ENCODE peak calls at places on chromosomes 5 and 9, in ten cellular contexts. V is fibroblast of lung, E is lower leg skin, M is hepatic stellate cell, P is iris pigment epithelial cell, N is DMS53, K is AG08396, T is ACHN, R is lung microvascular endothelial cell, C is NCI-H2081. S is an unnamed sample.

GRCh38 chr5:108749130-108749861 is 1.6 kb downstream of the FER start:
- DNase-seq in V (no peak), E (peak; percentile 69), M (peak; percentile 66), P (peak; percentile 19), N (peak; percentile 51), K (peak; percentile 74), T (peak; percentile 44), R (peak; percentile 11), C (no peak), S (peak; percentile 67)

GRCh38 chr5:177025139-177025538 is 2.6 kb downstream of the ZNF346 start:
- DNase-seq in V (peak; percentile 36), E (no peak), M (no peak), P (peak; percentile 69), N (no peak), K (no peak), T (no peak), R (no peak), C (no peak), S (no peak)

GRCh38 chr5:96691503-96692303 is 29.5 kb downstream of the CAST start:
- DNase-seq in V (peak; percentile 45), E (no peak), M (no peak), P (peak; percentile 71), N (no peak), K (no peak), T (no peak), R (no peak), C (no peak), S (no peak)

GRCh38 chr5:176450077-176450476 is 1.9 kb downstream of the FAF2 start:
- DNase-seq in V (no peak), E (no peak), M (no peak), P (no peak), N (no peak), K (no peak), T (no peak), R (no peak), C (no peak), S (no peak)

GRCh38 chr5:171355302-171355724 is 32.3 kb upstream of the NPM1 start:
- DNase-seq in V (no peak), E (no peak), M (no peak), P (no peak), N (no peak), K (no peak), T (no peak), R (no peak), C (no peak), S (no peak)

GRCh38 chr5:68240771-68241170 is 25.2 kb downstream of the PIK3R1 start:
- DNase-seq in V (no peak), E (no peak), M (no peak), P (no peak), N (no peak), K (no peak), T (no peak), R (no peak), C (no peak), S (no peak)

GRCh38 chr9:61666849-61667371 is 477.1 kb downstream of the SPATA31A7 start:
- DNase-seq in V (no peak), E (no peak), M (no peak), P (no peak), N (no peak), K (no peak), T (no peak), R (no peak), C (no peak), S (no peak)

GRCh38 chr5:141528401-141528984 is 39.6 kb downstream of the PCDHGC5 start:
- DNase-seq in V (peak; percentile 67), E (peak; percentile 40), M (no peak), P (peak; percentile 30), N (no peak), K (no peak), T (no peak), R (peak; percentile 20), C (no peak), S (no peak)

GRCh38 chr9:113519401-113520108 is 56.0 kb downstream of the RGS3 start:
- DNase-seq in V (peak; percentile 83), E (no peak), M (no peak), P (no peak), N (no peak), K (no peak), T (peak; percentile 86), R (no peak), C (no peak), S (no peak)

GRCh38 chr5:141001466-141001853 is 35.2 kb downstream of the PCDHAC2 start:
- DNase-seq in V (no peak), E (no peak), M (no peak), P (no peak), N (peak; percentile 79), K (no peak), T (no peak), R (no peak), C (peak; percentile 41), S (peak; percentile 33)

GRCh38 chr5:77431286-77431685 is 60.8 kb downstream of the WDR41 start:
- DNase-seq in V (no peak), E (no peak), M (no peak), P (peak; percentile 44), N (no peak), K (no peak), T (no peak), R (no peak), C (no peak), S (no peak)

GRCh38 chr9:113581865-113582697 is 118.6 kb downstream of the RGS3 start:
- DNase-seq in V (peak; percentile 94), E (peak; percentile 75), M (peak; percentile 74), P (peak; percentile 56), N (no peak), K (peak; percentile 83), T (peak; percentile 19), R (peak; percentile 90), C (no peak), S (no peak)

GRCh38 chr5:137566118-137566541 is 67.0 kb upstream of the SPOCK1 start:
- DNase-seq in V (no peak), E (no peak), M (no peak), P (peak; percentile 20), N (no peak), K (no peak), T (no peak), R (no peak), C (no peak), S (no peak)

GRCh38 chr9:76218151-76218867 is 175.9 kb downstream of the RFK start:
- DNase-seq in V (no peak), E (no peak), M (no peak), P (no peak), N (no peak), K (no peak), T (no peak), R (no peak), C (no peak), S (no peak)